ENCODE peak calls at places on chromosomes 3 and 15, in six cellular contexts. Q is tibial artery, D is transverse colon, C is stomach, K is IMR-90, R is adrenal gland. L is an unnamed sample. For H3K4me1, the result is how much of the 10 kb centered on the place peaks cover.

GRCh38 chr15:63983071-63983711 is 63.1 kb downstream of the DAPK2 start:
- DNase-seq in Q (no peak), D (no peak), C (no peak), K (no peak), R (no peak), L (peak)

GRCh38 chr3:42195879-42196330 is 70.1 kb downstream of the CCK start:
- DNase-seq in Q (no peak), D (no peak), C (no peak), K (peak), R (no peak), L (no peak)

GRCh38 chr15:99604865-99605264 is 39.1 kb downstream of the MEF2A start:
- DNase-seq in Q (no peak), D (no peak), C (no peak), K (no peak), R (no peak), L (no peak)

GRCh38 chr15:80834906-80835305 is 55.7 kb downstream of the CEMIP start:
- DNase-seq in Q (no peak), D (no peak), C (no peak), K (no peak), R (no peak), L (no peak)

GRCh38 chr3:174931473-174931872 is 72.3 kb downstream of the NAALADL2 start:
- DNase-seq in Q (no peak), D (no peak), C (no peak), K (peak), R (no peak), L (no peak)

GRCh38 chr15:31327674-31328424 is 1.2 kb downstream of the KLF13 start:
- DNase-seq in Q (peak), D (peak), C (peak), K (peak), R (peak), L (peak)

GRCh38 chr15:57384024-57384423 is 7.7 kb downstream of the CGNL1 start:
- DNase-seq in Q (no peak), D (no peak), C (no peak), K (no peak), R (peak), L (no peak)

GRCh38 chr3:13825317-13825590 is 54.6 kb downstream of the WNT7A start:
- DNase-seq in Q (no peak), D (no peak), C (no peak), K (no peak), R (no peak), L (no peak)

GRCh38 chr3:127792664-127793292 is 29.5 kb downstream of the MGLL start:
- DNase-seq in Q (peak), D (peak), C (peak), K (peak), R (peak), L (peak)

GRCh38 chr3:117719316-117719926 is 1009.8 kb downstream of the TUSC7 start:
- DNase-seq in Q (no peak), D (no peak), C (no peak), K (peak), R (no peak), L (no peak)

GRCh38 chr3:177744873-177745646 is 547.8 kb upstream of the TBL1XR1 start:
- DNase-seq in Q (no peak), D (no peak), C (peak), K (peak), R (no peak), L (no peak)

GRCh38 chr3:54121404-54122045 is 827 bp upstream of the CACNA2D3 start:
- DNase-seq in Q (no peak), D (no peak), C (no peak), K (no peak), R (no peak), L (no peak)

GRCh38 chr3:149678365-149678948 is 20.6 kb upstream of the WWTR1 start:
- DNase-seq in Q (no peak), D (no peak), C (no peak), K (no peak), R (no peak), L (no peak)

GRCh38 chr3:30587876-30588275 is 18.5 kb upstream of the TGFBR2 start:
- DNase-seq in Q (no peak), D (no peak), C (no peak), K (no peak), R (no peak), L (no peak)

GRCh38 chr3:197750863-197751737 is 1.4 kb downstream of the FYTTD1 start:
- DNase-seq in Q (peak), D (peak), C (peak), K (peak), R (peak), L (peak)

GRCh38 chr15:62847900-62848489 is 194.6 kb upstream of the TPM1 start:
- DNase-seq in Q (peak), D (peak), C (peak), K (peak), R (peak), L (peak)

GRCh38 chr3:177835008-177835407 is 637.7 kb upstream of the TBL1XR1 start:
- DNase-seq in Q (no peak), D (no peak), C (no peak), K (peak), R (no peak), L (no peak)

GRCh38 chr3:149527531-149528343 is 53.2 kb downstream of the TM4SF4 start:
- DNase-seq in Q (peak), D (no peak), C (no peak), K (peak), R (no peak), L (no peak)

GRCh38 chr15:33068007-33068441 is 126.5 kb downstream of the FMN1 start:
- DNase-seq in Q (peak), D (peak), C (peak), K (no peak), R (peak), L (peak)

GRCh38 chr15:75350601-75351331 is 3.9 kb downstream of the NEIL1 start:
- DNase-seq in Q (no peak), D (no peak), C (no peak), K (no peak), R (no peak), L (no peak)

GRCh38 chr3:177561365-177561764 is 364.1 kb upstream of the TBL1XR1 start:
- DNase-seq in Q (no peak), D (no peak), C (no peak), K (no peak), R (no peak), L (no peak)

GRCh38 chr3:173586176-173586575 is 188.6 kb downstream of the NLGN1 start:
- DNase-seq in Q (no peak), D (no peak), C (no peak), K (peak), R (no peak), L (no peak)

GRCh38 chr15:88664151-88664778 is 25.4 kb downstream of the ISG20 start:
- DNase-seq in Q (no peak), D (no peak), C (peak), K (no peak), R (no peak), L (no peak)

GRCh38 chr3:141067559-141067958 is 16.4 kb downstream of the SPSB4 start:
- DNase-seq in Q (no peak), D (no peak), C (no peak), K (no peak), R (no peak), L (no peak)

GRCh38 chr15:62287066-62287857 is 122.2 kb upstream of the C2CD4B start:
- DNase-seq in Q (no peak), D (no peak), C (no peak), K (peak), R (no peak), L (no peak)

GRCh38 chr3:192835818-192836468 is 81.7 kb downstream of the MB21D2 start:
- DNase-seq in Q (no peak), D (peak), C (no peak), K (peak), R (peak), L (no peak)

GRCh38 chr3:190671658-190672057 is 157.8 kb downstream of the IL1RAP start:
- DNase-seq in Q (no peak), D (no peak), C (no peak), K (peak), R (no peak), L (no peak)

GRCh38 chr3:38039899-38040261 is 872 bp downstream of the DLEC1 start:
- DNase-seq in Q (peak), D (peak), C (peak), K (peak), R (peak), L (peak)

DNA sequence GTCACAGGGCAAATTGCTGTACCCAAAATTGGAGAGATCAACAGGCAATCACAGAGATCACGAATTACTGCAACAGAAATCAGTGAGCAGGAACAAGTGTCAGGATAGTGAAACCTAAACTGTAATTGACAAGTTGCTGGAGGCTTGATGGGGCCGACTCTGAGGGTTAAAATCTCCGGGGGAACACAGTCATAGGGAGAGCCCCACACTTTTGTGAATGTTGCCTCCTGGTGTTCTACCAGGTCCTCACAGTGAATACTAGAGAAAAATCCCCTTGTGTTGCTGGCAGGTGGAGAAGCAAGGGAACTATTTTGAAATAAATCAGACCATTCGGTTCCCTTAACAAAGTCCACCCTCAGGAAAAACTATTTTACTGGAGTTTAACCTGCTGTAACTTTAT is 697.5 kb upstream of the CBLB start:
- DNase-seq in Q (no peak), D (no peak), C (no peak), K (no peak), R (no peak), L (no peak)
- H3K4me1 ChIP-seq in Q (under half), D (under half), C (under half), K (under half), R (under half), L (under half)

GRCh38 chr3:112672716-112673506 is 32.0 kb upstream of the CCDC80 start:
- DNase-seq in Q (no peak), D (no peak), C (no peak), K (no peak), R (no peak), L (no peak)

GRCh38 chr3:112675349-112675748 is 34.4 kb upstream of the CCDC80 start:
- DNase-seq in Q (no peak), D (no peak), C (no peak), K (no peak), R (no peak), L (no peak)

GRCh38 chr3:112675943-112676530 is 35.1 kb upstream of the CCDC80 start:
- DNase-seq in Q (no peak), D (no peak), C (no peak), K (no peak), R (no peak), L (no peak)

GRCh38 chr3:112671930-112672715 is 31.2 kb upstream of the CCDC80 start:
- DNase-seq in Q (no peak), D (no peak), C (no peak), K (peak), R (no peak), L (no peak)

GRCh38 chr3:112676659-112677234 is 35.8 kb upstream of the CCDC80 start:
- DNase-seq in Q (peak), D (peak), C (peak), K (peak), R (peak), L (peak)
- H3K4me1 ChIP-seq in Q (under half), D (under half), C (under half), K (under half), R (under half), L (under half)

GRCh38 chr3:159853506-159853864 is 135.2 kb upstream of the IL12A start:
- DNase-seq in Q (no peak), D (no peak), C (no peak), K (no peak), R (no peak), L (no peak)
- H3K4me1 ChIP-seq in Q (under half), D (under half), C (under half), K (under half), R (under half), L (under half)

DNA sequence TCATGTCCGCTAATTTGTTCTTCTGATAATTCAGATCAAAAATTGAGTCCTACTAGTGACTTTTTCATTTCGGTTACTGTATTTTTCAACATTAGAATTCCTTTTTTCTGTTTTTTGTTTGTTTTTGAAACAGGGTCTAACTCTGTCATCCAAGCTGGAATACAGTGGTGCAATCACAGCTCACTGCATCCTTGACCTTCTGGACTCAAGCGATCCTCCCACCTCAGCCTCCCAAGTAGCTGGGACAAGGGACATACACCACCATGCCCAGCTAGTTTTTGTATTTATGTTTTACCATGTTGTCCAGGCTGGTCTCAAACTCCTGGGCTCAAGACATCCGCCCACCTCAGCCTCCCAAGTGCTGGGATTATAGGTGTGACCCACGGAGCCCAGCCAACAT is 8.0 kb upstream of the INO80 start:
- DNase-seq in Q (no peak), D (no peak), C (no peak), K (no peak), R (no peak), L (no peak)
- H3K4me1 ChIP-seq in Q (under half), D (under half), C (under half), K (under half), R (under half), L (under half)

GRCh38 chr3:32836601-32837000 is 18.8 kb downstream of the TRIM71 start:
- DNase-seq in Q (no peak), D (no peak), C (no peak), K (no peak), R (no peak), L (no peak)
- H3K4me1 ChIP-seq in Q (under half), D (under half), C (under half), K (under half), R (under half), L (under half)

GRCh38 chr3:152307829-152308474 is 39.2 kb downstream of the MBNL1 start:
- DNase-seq in Q (no peak), D (no peak), C (no peak), K (peak), R (no peak), L (peak)
- H3K4me1 ChIP-seq in Q (under half), D (half or more), C (under half), K (under half), R (half or more), L (under half)

L was measured in colonic mucosa.